ENCODE peak calls at places on chromosome 12, in five cellular contexts. One of them, this sample, is unnamed. For H3K4me1, the result is how much of the 10 kb centered on the place peaks cover.

GRCh38 chr12:70638639-70639349 is 1.6 kb upstream of the PTPRB start:
- DNase-seq in GM23338: no peak
- DNase-seq in GM23248: no peak
- DNase-seq in aorta: no peak
- DNase-seq in lower lobe of right lung: no peak
- DNase-seq in this sample: peak

GRCh38 chr12:113007166-113007565 is 28.8 kb downstream of the OAS2 start:
- DNase-seq in lower lobe of right lung: no peak
- DNase-seq in aorta: no peak
- DNase-seq in GM23248: peak
- DNase-seq in GM23338: no peak
- DNase-seq in this sample: no peak

GRCh38 chr12:25988505-25988904 is 30.0 kb downstream of the RASSF8 start:
- DNase-seq in aorta: no peak
- DNase-seq in GM23338: no peak
- DNase-seq in GM23248: no peak
- DNase-seq in lower lobe of right lung: no peak
- DNase-seq in this sample: no peak

GRCh38 chr12:14273911-14274306 is 91.6 kb upstream of the ATF7IP start:
- DNase-seq in GM23338: no peak
- DNase-seq in GM23248: peak
- DNase-seq in aorta: no peak
- DNase-seq in lower lobe of right lung: no peak
- DNase-seq in this sample: peak

GRCh38 chr12:19689801-19690472 is 250.6 kb downstream of the AEBP2 start:
- DNase-seq in GM23338: no peak
- DNase-seq in lower lobe of right lung: no peak
- DNase-seq in GM23248: no peak
- DNase-seq in aorta: no peak
- DNase-seq in this sample: peak

GRCh38 chr12:127150028-127150427 is 1116.9 kb upstream of the TMEM132C start:
- DNase-seq in lower lobe of right lung: no peak
- DNase-seq in GM23248: no peak
- DNase-seq in aorta: no peak
- DNase-seq in GM23338: no peak
- DNase-seq in this sample: no peak

GRCh38 chr12:93173178-93173957 is 204.4 kb upstream of the NUDT4 start:
- DNase-seq in GM23248: peak
- DNase-seq in aorta: no peak
- DNase-seq in lower lobe of right lung: no peak
- DNase-seq in GM23338: no peak
- DNase-seq in this sample: no peak

GRCh38 chr12:54561164-54561563 is 11.8 kb downstream of the PDE1B start:
- DNase-seq in lower lobe of right lung: peak
- DNase-seq in GM23248: no peak
- DNase-seq in aorta: peak
- DNase-seq in GM23338: no peak
- DNase-seq in this sample: no peak

GRCh38 chr12:42792265-42792664 is 202.7 kb upstream of the PRICKLE1 start:
- DNase-seq in GM23248: no peak
- DNase-seq in lower lobe of right lung: no peak
- DNase-seq in GM23338: no peak
- DNase-seq in aorta: no peak
- DNase-seq in this sample: no peak

GRCh38 chr12:47236109-47236714 is 156.5 kb upstream of the AMIGO2 start:
- DNase-seq in GM23248: peak
- DNase-seq in GM23338: no peak
- DNase-seq in lower lobe of right lung: no peak
- DNase-seq in aorta: no peak
- DNase-seq in this sample: peak

GRCh38 chr12:92989715-92990484 is 60.8 kb upstream of the EEA1 start:
- DNase-seq in GM23248: no peak
- DNase-seq in GM23338: no peak
- DNase-seq in aorta: no peak
- DNase-seq in lower lobe of right lung: no peak
- DNase-seq in this sample: no peak

GRCh38 chr12:13079440-13079906 is 24.0 kb downstream of the GSG1 start:
- DNase-seq in GM23338: peak
- DNase-seq in lower lobe of right lung: no peak
- DNase-seq in aorta: no peak
- DNase-seq in GM23248: no peak
- DNase-seq in this sample: no peak

GRCh38 chr12:51907083-51907863 is at the start of gene ACVRL1:
- DNase-seq in aorta: peak
- DNase-seq in lower lobe of right lung: peak
- DNase-seq in GM23338: peak
- DNase-seq in GM23248: peak
- DNase-seq in this sample: no peak

GRCh38 chr12:122127839-122128238 is 46.2 kb downstream of the IL31 start:
- DNase-seq in lower lobe of right lung: no peak
- DNase-seq in GM23248: no peak
- DNase-seq in aorta: no peak
- DNase-seq in GM23338: no peak
- DNase-seq in this sample: no peak

GRCh38 chr12:122793685-122794106 is 19.3 kb downstream of the CCDC62 start:
- DNase-seq in GM23338: peak
- DNase-seq in GM23248: peak
- DNase-seq in lower lobe of right lung: peak
- DNase-seq in aorta: no peak
- DNase-seq in this sample: no peak

GRCh38 chr12:25014961-25015360 is 66.1 kb upstream of the BCAT1 start:
- DNase-seq in aorta: no peak
- DNase-seq in GM23248: peak
- DNase-seq in lower lobe of right lung: no peak
- DNase-seq in GM23338: no peak
- DNase-seq in this sample: peak

GRCh38 chr12:42370013-42370412 is 44.0 kb downstream of the PPHLN1 start:
- DNase-seq in lower lobe of right lung: no peak
- DNase-seq in GM23248: no peak
- DNase-seq in aorta: no peak
- DNase-seq in GM23338: peak
- DNase-seq in this sample: no peak

GRCh38 chr12:51889216-51890134 is 1.6 kb downstream of the ANKRD33 start:
- DNase-seq in lower lobe of right lung: no peak
- DNase-seq in GM23338: peak
- DNase-seq in GM23248: no peak
- DNase-seq in aorta: no peak
- DNase-seq in this sample: no peak

GRCh38 chr12:96892104-96892503 is 15.0 kb upstream of the NEDD1 start:
- DNase-seq in lower lobe of right lung: no peak
- DNase-seq in GM23248: no peak
- DNase-seq in aorta: no peak
- DNase-seq in GM23338: no peak
- DNase-seq in this sample: peak

GRCh38 chr12:55723516-55724225 is 3.5 kb downstream of the RDH5 start:
- DNase-seq in GM23248: peak
- DNase-seq in lower lobe of right lung: no peak
- DNase-seq in GM23338: no peak
- DNase-seq in aorta: peak
- DNase-seq in this sample: no peak

GRCh38 chr12:119014368-119014767 is 33.0 kb downstream of the SRRM4 start:
- DNase-seq in lower lobe of right lung: no peak
- DNase-seq in GM23248: no peak
- DNase-seq in aorta: no peak
- DNase-seq in GM23338: no peak
- DNase-seq in this sample: no peak

DNA sequence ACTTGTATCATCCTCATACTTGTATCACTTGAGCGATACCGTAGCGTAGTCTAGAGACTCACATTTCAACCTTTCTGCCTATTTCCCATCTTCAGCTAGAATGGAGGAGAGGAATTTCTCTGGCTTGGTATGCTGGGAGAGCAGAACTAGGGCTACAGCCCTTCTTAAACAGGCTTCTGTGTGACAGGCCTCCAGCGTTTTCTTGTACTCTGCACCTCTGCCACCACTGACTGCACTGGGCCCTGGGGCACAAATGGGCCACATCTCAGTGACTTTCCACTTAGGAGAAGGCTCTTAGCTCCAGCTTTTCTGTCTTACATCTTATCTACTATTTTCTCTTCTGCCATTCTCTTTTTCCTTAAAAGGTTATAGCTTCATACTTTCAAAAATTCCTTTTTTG is 26.8 kb downstream of the HCFC2 start:
- DNase-seq in lower lobe of right lung: no peak
- DNase-seq in GM23248: no peak
- DNase-seq in aorta: no peak
- DNase-seq in GM23338: no peak
- DNase-seq in this sample: no peak
- H3K4me1 ChIP-seq in lower lobe of right lung: under half
- H3K4me1 ChIP-seq in GM23248: under half
- H3K4me1 ChIP-seq in aorta: under half
- H3K4me1 ChIP-seq in GM23338: under half
- H3K4me1 ChIP-seq in this sample: under half

GRCh38 chr12:101715045-101715444 is 17.6 kb downstream of the CHPT1 start:
- DNase-seq in lower lobe of right lung: no peak
- DNase-seq in GM23338: no peak
- DNase-seq in GM23248: no peak
- DNase-seq in aorta: no peak
- DNase-seq in this sample: no peak

GRCh38 chr12:101710289-101710688 is 12.8 kb downstream of the CHPT1 start:
- DNase-seq in aorta: no peak
- DNase-seq in GM23338: no peak
- DNase-seq in lower lobe of right lung: no peak
- DNase-seq in GM23248: no peak
- DNase-seq in this sample: no peak

GRCh38 chr12:101713930-101714329 is 16.5 kb downstream of the CHPT1 start:
- DNase-seq in GM23248: no peak
- DNase-seq in GM23338: no peak
- DNase-seq in aorta: no peak
- DNase-seq in lower lobe of right lung: no peak
- DNase-seq in this sample: no peak

GRCh38 chr12:101707131-101707782 is 9.8 kb downstream of the CHPT1 start:
- DNase-seq in GM23248: no peak
- DNase-seq in GM23338: no peak
- DNase-seq in aorta: no peak
- DNase-seq in lower lobe of right lung: no peak
- DNase-seq in this sample: no peak

DNA sequence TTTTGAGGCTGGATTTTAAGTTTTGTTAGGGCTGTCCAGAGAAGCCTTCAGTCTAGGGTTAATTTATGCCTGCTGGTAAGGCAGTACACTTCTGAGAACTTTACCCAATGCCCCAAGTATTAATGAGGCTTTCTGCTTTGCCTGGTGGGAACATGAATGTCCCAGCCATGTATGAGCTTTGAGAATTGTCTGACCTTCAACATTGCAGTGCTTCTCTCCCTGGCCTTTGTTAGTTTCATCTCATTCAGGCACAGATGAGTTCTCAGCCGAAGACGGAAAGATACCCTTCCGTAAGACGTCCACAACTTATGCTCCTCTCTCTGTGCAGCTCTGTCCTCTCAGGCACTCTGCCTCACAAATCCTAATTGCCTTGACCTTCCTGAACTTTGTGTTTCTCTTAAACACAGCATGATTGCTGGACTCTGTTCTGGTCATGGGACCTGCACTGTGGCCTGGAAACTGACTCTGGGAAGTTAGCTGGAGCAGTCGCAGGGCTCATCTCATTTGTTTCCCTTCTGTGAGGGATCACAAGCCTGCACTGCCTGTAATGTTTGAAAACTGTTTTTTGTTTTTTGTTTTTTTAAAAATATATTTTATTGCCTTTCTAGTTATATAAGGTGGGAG is 15.7 kb downstream of the CHPT1 start:
- DNase-seq in GM23248: no peak
- DNase-seq in lower lobe of right lung: no peak
- DNase-seq in aorta: no peak
- DNase-seq in GM23338: no peak
- DNase-seq in this sample: no peak
- H3K27ac ChIP-seq in GM23248: no peak
- H3K27ac ChIP-seq in lower lobe of right lung: no peak
- H3K27ac ChIP-seq in aorta: no peak
- H3K27ac ChIP-seq in GM23338: no peak
- H3K27ac ChIP-seq in this sample: no peak

DNA sequence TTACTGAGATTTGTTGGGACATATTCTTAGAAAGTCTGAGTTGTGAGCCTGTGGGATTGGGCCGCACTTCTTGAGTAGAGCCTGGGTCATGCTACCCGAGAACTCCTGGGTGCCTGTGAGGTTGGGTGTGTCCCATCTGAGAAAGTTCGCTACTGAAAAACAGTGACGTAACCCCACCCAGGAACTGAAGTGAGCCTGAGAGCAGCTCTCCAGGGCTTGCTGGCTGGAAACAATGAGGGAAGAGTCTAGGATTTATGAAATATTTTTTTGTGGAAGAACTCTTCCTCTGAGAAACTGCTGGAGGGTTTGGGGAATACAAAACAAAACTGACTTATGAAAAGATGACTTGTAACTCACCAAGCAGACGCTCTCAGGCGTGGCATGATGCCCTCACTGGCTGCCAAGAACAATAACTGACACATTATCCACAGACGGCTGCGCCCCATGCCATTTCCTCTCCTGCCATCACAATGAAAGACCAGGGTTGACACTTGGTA is 69.2 kb downstream of the RASSF3 start:
- DNase-seq in GM23338: no peak
- DNase-seq in lower lobe of right lung: peak
- DNase-seq in aorta: peak
- DNase-seq in GM23248: peak
- DNase-seq in this sample: peak
- H3K4me1 ChIP-seq in GM23338: under half
- H3K4me1 ChIP-seq in lower lobe of right lung: half or more
- H3K4me1 ChIP-seq in aorta: under half
- H3K4me1 ChIP-seq in GM23248: under half
- H3K4me1 ChIP-seq in this sample: under half

GRCh38 chr12:21942377-21942703 is 1.1 kb upstream of the ABCC9 start:
- DNase-seq in GM23248: peak
- DNase-seq in aorta: no peak
- DNase-seq in lower lobe of right lung: peak
- DNase-seq in GM23338: no peak
- DNase-seq in this sample: no peak

GRCh38 chr12:21940549-21940948 is 677 bp downstream of the ABCC9 start:
- DNase-seq in aorta: no peak
- DNase-seq in GM23338: peak
- DNase-seq in lower lobe of right lung: no peak
- DNase-seq in GM23248: peak
- DNase-seq in this sample: no peak

GRCh38 chr12:21941522-21942376 is 523 bp upstream of the ABCC9 start:
- DNase-seq in aorta: peak
- DNase-seq in GM23248: peak
- DNase-seq in lower lobe of right lung: peak
- DNase-seq in GM23338: peak
- DNase-seq in this sample: no peak

GRCh38 chr12:21939435-21939834 is 1.8 kb downstream of the ABCC9 start:
- DNase-seq in GM23248: peak
- DNase-seq in aorta: no peak
- DNase-seq in lower lobe of right lung: no peak
- DNase-seq in GM23338: peak
- DNase-seq in this sample: no peak

DNA sequence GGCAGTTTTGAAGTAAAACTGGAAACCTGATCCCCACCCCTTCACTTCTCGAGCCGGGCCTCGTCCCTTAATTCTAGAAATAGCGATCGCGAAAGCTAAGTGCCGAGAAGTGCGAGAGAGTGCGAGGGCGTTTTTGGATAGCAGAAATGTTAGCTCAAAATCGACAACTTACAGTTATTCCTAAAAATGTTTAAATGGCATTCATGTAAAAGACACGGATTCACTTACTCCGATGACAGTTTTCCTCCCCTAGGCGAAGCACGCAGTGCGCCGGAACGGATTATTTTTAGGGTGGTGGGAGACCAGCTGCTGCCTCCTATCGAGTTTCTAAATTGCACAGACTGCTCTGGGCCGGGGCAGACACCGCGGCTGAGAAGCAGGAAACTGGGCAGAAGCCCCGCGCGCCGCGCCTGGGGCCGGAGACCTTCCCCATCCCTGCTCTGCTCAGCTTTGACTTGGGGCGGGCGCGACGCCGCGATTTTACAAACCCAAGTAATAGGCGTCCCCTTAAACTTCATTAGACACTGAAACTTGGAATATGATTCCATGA is at the start of gene ABCC9:
- DNase-seq in aorta: peak
- DNase-seq in lower lobe of right lung: peak
- DNase-seq in GM23338: peak
- DNase-seq in GM23248: peak
- DNase-seq in this sample: no peak
- H3K27ac ChIP-seq in aorta: peak
- H3K27ac ChIP-seq in lower lobe of right lung: peak
- H3K27ac ChIP-seq in GM23338: no peak
- H3K27ac ChIP-seq in GM23248: peak
- H3K27ac ChIP-seq in this sample: no peak